ENCODE peak calls at places on chromosomes 1 and 21, in four cellular contexts. W, U, A and L are unnamed samples.

GRCh38 chr1:245177071-245177900 is 22.5 kb downstream of the KIF26B start:
- DNase-seq in W (no peak), U (peak), A (no peak), L (no peak)

GRCh38 chr1:53014791-53015507 is 47.1 kb upstream of the PODN start:
- DNase-seq in W (peak), U (peak), A (peak), L (peak)

GRCh38 chr1:65323246-65323645 is 13.9 kb downstream of the DNAJC6 start:
- DNase-seq in W (no peak), U (no peak), A (no peak), L (no peak)

GRCh38 chr21:39022901-39023693 is 160.2 kb downstream of the PSMG1 start:
- DNase-seq in W (peak), U (no peak), A (no peak), L (no peak)

GRCh38 chr1:55696181-55696580 is 481.0 kb upstream of the USP24 start:
- DNase-seq in W (peak), U (peak), A (peak), L (no peak)

GRCh38 chr1:167789501-167789900 is 67.7 kb downstream of the MPZL1 start:
- DNase-seq in W (no peak), U (no peak), A (no peak), L (no peak)

GRCh38 chr1:26791626-26792025 is 3.9 kb downstream of the PIGV start:
- DNase-seq in W (no peak), U (no peak), A (no peak), L (no peak)

GRCh38 chr1:81144240-81144639 is 656.5 kb upstream of the ADGRL2 start:
- DNase-seq in W (no peak), U (no peak), A (no peak), L (no peak)

GRCh38 chr1:93446837-93447451 is 974 bp upstream of the FNBP1L start:
- DNase-seq in W (no peak), U (no peak), A (no peak), L (no peak)

GRCh38 chr1:43537423-43538142 is 6.9 kb downstream of the PTPRF start:
- DNase-seq in W (no peak), U (no peak), A (no peak), L (no peak)

GRCh38 chr1:245871881-245872280 is 635.2 kb downstream of the SMYD3 start:
- DNase-seq in W (no peak), U (no peak), A (peak), L (no peak)

GRCh38 chr1:54260810-54261209 is 60.8 kb downstream of the MRPL37 start:
- DNase-seq in W (no peak), U (no peak), A (no peak), L (no peak)

GRCh38 chr1:246781212-246781611 is 57.0 kb downstream of the SCCPDH start:
- DNase-seq in W (no peak), U (no peak), A (no peak), L (no peak)

GRCh38 chr1:42035205-42035829 is 116.6 kb upstream of the HIVEP3 start:
- DNase-seq in W (peak), U (peak), A (peak), L (no peak)
- TF ChIP-seq CTCF in W (peak), U (no peak), A (peak), L (peak)

DNA sequence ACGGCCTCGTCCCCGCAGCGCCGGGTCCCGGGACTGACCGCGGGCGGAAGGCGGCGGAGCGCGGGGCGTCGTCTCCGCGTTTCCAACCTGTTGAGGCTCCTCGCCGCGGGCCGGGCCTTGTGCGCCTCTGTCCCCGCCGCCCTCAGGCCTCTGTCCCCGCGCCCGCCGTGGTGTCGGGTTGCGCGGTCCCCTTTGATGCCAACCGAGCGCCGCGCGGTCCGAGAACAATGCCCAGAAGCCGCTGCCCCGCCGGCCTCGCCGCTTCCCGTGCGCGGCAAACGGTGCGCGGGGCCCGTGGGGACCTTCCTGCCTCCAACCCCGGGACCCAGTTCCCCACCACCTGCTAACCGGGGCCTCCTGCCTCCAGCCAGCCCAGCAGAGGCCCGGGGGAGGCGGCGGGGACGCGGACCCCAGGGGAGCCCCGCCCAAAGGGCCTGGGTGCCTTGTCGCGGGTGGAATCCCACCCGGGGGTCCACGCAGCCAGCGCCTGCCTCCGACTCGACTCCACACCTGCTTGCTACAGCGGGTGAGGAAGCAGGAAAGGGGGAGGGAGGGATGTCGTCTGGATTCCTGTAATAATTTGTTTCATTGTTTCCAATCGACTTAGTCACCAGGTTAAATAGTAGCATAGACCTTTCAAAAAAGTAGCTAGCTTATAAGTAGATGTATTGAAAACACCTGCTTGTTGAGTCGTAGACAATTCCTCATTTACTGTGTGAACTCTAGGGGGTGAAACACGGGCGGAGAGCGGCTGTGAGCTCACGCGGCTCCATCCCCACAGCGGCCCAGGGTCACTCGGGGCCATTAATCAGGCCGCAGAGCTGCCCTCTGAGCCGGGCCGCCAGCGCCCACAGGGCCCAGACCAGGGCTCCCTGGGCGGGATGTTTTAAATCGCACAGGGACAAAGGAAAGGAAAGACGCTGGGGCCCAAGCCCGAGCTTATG is 1.1 kb downstream of the COL18A1 start:
- DNase-seq in W (peak), U (no peak), A (no peak), L (no peak)
- H3K4me3 ChIP-seq in W (peak), U (no peak), A (peak), L (no peak)

GRCh38 chr1:23810818-23811420 is 10.4 kb upstream of the GALE start:
- DNase-seq in W (peak), U (no peak), A (no peak), L (peak)
- TF ChIP-seq CTCF in W (peak), U (peak), A (peak), L (peak)

DNA sequence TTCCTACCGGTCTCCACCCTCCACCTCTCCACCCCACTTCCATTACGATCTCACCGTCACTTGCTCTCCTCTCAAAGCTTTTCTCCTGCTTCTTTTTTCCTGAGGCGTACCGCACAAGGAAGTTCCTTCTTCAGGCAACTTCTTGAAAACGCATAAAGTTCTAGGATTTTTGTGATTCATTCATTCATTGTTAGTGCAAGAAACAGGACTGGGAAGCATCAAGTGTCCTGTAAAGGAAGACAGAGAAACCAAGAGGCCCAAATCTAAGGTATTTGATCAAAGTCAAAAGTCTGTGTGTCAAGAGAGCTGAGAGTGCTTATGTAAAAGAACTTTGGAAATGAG is 1.3 kb upstream of the RCC2 start:
- DNase-seq in W (no peak), U (no peak), A (no peak), L (no peak)
- H3K4me3 ChIP-seq in W (no peak), U (no peak), A (peak), L (no peak)

GRCh38 chr21:32278518-32279376 is at the start of gene MIS18A:
- DNase-seq in W (peak), U (peak), A (peak), L (peak)
- TF ChIP-seq CTCF in W (peak), U (no peak), A (no peak), L (no peak)

GRCh38 chr1:2415801-2416208 is 3.4 kb upstream of the PEX10 start:
- DNase-seq in W (no peak), U (no peak), A (no peak), L (peak)

GRCh38 chr1:2415337-2415736 is 3.0 kb upstream of the PEX10 start:
- DNase-seq in W (no peak), U (no peak), A (no peak), L (peak)

GRCh38 chr1:2417083-2417832 is 4.9 kb upstream of the PEX10 start:
- DNase-seq in W (no peak), U (no peak), A (no peak), L (no peak)

GRCh38 chr1:2417833-2418225 is 5.5 kb upstream of the PEX10 start:
- DNase-seq in W (no peak), U (no peak), A (no peak), L (no peak)

GRCh38 chr1:2416403-2416802 is 4.0 kb upstream of the PEX10 start:
- DNase-seq in W (no peak), U (no peak), A (no peak), L (no peak)
- H3K4me3 ChIP-seq in W (no peak), U (no peak), A (no peak), L (peak)

DNA sequence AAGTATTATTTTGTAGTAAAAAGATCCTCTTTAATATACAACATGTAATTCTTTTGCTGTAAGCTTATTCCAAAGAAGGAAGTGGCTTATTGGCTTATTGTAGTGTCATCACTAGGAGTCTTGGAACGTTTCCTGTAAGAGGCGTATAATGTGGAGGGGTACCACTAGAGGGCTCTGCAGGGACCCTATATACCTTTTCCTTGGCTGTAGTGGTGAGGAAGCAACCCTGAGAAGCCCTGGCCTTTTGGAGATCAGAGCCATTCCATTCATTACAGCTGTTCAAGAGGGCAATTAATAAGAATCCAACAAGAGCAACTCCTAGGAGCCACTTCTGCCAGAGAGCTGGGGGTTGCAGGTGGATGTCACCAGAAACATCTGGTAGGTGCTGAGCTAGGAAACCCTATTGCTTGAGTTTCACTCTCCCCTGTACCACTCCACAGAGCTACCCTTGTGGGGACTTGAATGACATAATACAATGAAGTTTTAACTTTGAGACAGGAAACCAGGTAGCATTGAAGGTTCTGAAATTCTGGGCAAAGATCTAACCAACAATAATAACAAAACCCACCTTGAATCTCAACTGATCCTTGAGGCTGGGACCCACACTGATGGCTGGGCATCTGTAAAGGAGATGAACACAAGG is 160.4 kb upstream of the COA6 start:
- DNase-seq in W (peak), U (peak), A (peak), L (no peak)
- TF ChIP-seq CTCF in W (peak), U (peak), A (peak), L (no peak)